ENCODE peak calls at places on chromosomes 5 and 9, in nine cellular contexts. R is NCI-H1092 treated with DMSO at 0.1 percent for 48 hours; Z is T47D; Q is iPS DF 19.7; E is activated CD4-positive, CD25-positive, alpha-beta regulatory T cell; W is right cardiac atrium; P is uterus; N is mucosa of descending colon; H is ovary. C is an unnamed sample.

GRCh38 chr9:70587143-70587710 is 172.8 kb upstream of the KLF9 start:
- DNase-seq in R (peak; percentile 5), Z (no peak), Q (no peak), E (no peak), W (no peak), P (peak; percentile 67), N (no peak), H (no peak), C (peak; percentile 58)

GRCh38 chr5:43573058-43573457 is 16.2 kb upstream of the PAIP1 start:
- DNase-seq in R (no peak), Z (no peak), Q (no peak), E (no peak), W (no peak), P (no peak), N (no peak), H (no peak), C (peak; percentile 20)

GRCh38 chr9:125549465-125550215 is 157.4 kb downstream of the MAPKAP1 start:
- DNase-seq in R (peak; percentile 68), Z (peak; percentile 35), Q (no peak), E (no peak), W (peak; percentile 75), P (peak; percentile 53), N (no peak), H (peak; percentile 80), C (peak; percentile 65)

GRCh38 chr5:90161399-90161798 is 248.2 kb downstream of the CETN3 start:
- DNase-seq in R (peak; percentile 5), Z (no peak), Q (peak; percentile 23), E (no peak), W (peak; percentile 84), P (no peak), N (peak; percentile 37), H (peak; percentile 22), C (peak; percentile 29)

GRCh38 chr9:129351642-129352151 is 173.6 kb upstream of the IER5L start:
- DNase-seq in R (no peak), Z (no peak), Q (no peak), E (no peak), W (peak; percentile 68), P (peak; percentile 54), N (no peak), H (peak; percentile 71), C (no peak)

GRCh38 chr9:136107953-136108647 is 10.6 kb downstream of the TMEM250 start:
- DNase-seq in R (no peak), Z (no peak), Q (no peak), E (no peak), W (no peak), P (peak; percentile 19), N (peak; percentile 56), H (no peak), C (no peak)

GRCh38 chr5:90440644-90441043 is 31.1 kb upstream of the CETN3 start:
- DNase-seq in R (no peak), Z (no peak), Q (no peak), E (no peak), W (no peak), P (no peak), N (no peak), H (no peak), C (no peak)

GRCh38 chr5:80919678-80920196 is 40.4 kb upstream of the RASGRF2 start:
- DNase-seq in R (no peak), Z (no peak), Q (no peak), E (no peak), W (no peak), P (no peak), N (no peak), H (no peak), C (no peak)

GRCh38 chr9:98958271-98958989 is 14.7 kb downstream of the COL15A1 start:
- DNase-seq in R (no peak), Z (no peak), Q (no peak), E (no peak), W (peak; percentile 48), P (peak; percentile 68), N (peak; percentile 14), H (no peak), C (peak; percentile 81)

GRCh38 chr9:93649610-93650261 is 73.4 kb downstream of the PHF2 start:
- DNase-seq in R (no peak), Z (no peak), Q (no peak), E (no peak), W (no peak), P (no peak), N (no peak), H (no peak), C (no peak)

GRCh38 chr5:141604318-141604717 is 14.5 kb downstream of the DIAPH1 start:
- DNase-seq in R (no peak), Z (no peak), Q (no peak), E (no peak), W (peak; percentile 61), P (peak; percentile 65), N (peak; percentile 36), H (no peak), C (peak; percentile 89)

GRCh38 chr5:134600600-134600999 is 32.0 kb downstream of the SAR1B start:
- DNase-seq in R (no peak), Z (no peak), Q (no peak), E (no peak), W (no peak), P (no peak), N (no peak), H (no peak), C (peak; percentile 55)

GRCh38 chr5:19855031-19855430 is 133.0 kb downstream of the CDH18 start:
- DNase-seq in R (peak; percentile 72), Z (no peak), Q (no peak), E (no peak), W (no peak), P (no peak), N (no peak), H (no peak), C (no peak)

GRCh38 chr5:157253547-157253946 is 12.4 kb upstream of the CYFIP2 start:
- DNase-seq in R (no peak), Z (peak; percentile 66), Q (no peak), E (no peak), W (peak; percentile 54), P (peak; percentile 27), N (peak; percentile 72), H (no peak), C (peak; percentile 90)